ENCODE peak calls at places on chromosomes 1 and 21, in five cellular contexts. K is A549, G is astrocyte of the spinal cord, Y is lower leg skin, H is body of pancreas. L is an unnamed sample.

GRCh38 chr1:109531826-109532364 is 7.8 kb upstream of the GPR61 start:
- DNase-seq in K (no peak), G (no peak), Y (no peak), H (no peak), L (peak; percentile 79)

GRCh38 chr1:188988589-188988988 is 1489.1 kb downstream of the BRINP3 start:
- DNase-seq in K (peak; percentile 5), G (no peak), Y (no peak), H (no peak), L (no peak)

GRCh38 chr1:58929667-58930325 is 145.9 kb upstream of the JUN start:
- DNase-seq in K (peak; percentile 86), G (no peak), Y (no peak), H (no peak), L (no peak)

GRCh38 chr1:9753121-9753531 is 70.6 kb downstream of the CLSTN1 start:
- DNase-seq in K (no peak), G (peak; percentile 81), Y (no peak), H (no peak), L (no peak)

GRCh38 chr1:153535664-153536585 is at the start of gene S100A6:
- DNase-seq in K (peak; percentile 94), G (peak; percentile 86), Y (peak; percentile 98), H (peak; percentile 63), L (peak; percentile 97)

GRCh38 chr1:182484531-182485257 is 34.7 kb downstream of the RGSL1 start:
- DNase-seq in K (peak; percentile 11), G (no peak), Y (no peak), H (no peak), L (no peak)

GRCh38 chr1:107432108-107432507 is 291.3 kb downstream of the NTNG1 start:
- DNase-seq in K (no peak), G (peak; percentile 1), Y (no peak), H (no peak), L (no peak)

GRCh38 chr1:178371236-178371635 is 125.5 kb downstream of the CLEC20A start:
- DNase-seq in K (peak; percentile 25), G (peak; percentile 72), Y (no peak), H (no peak), L (no peak)

GRCh38 chr1:226549937-226550670 is 1.5 kb downstream of the STUM start:
- DNase-seq in K (no peak), G (no peak), Y (peak; percentile 90), H (peak; percentile 57), L (peak; percentile 85)

GRCh38 chr1:226550671-226551041 is 2.1 kb downstream of the STUM start:
- DNase-seq in K (no peak), G (no peak), Y (no peak), H (no peak), L (no peak)

GRCh38 chr1:226547754-226548191 is 791 bp upstream of the STUM start:
- DNase-seq in K (peak; percentile 88), G (peak; percentile 86), Y (peak; percentile 95), H (peak; percentile 86), L (peak; percentile 85)

GRCh38 chr1:226548281-226549093 is at the start of gene STUM:
- DNase-seq in K (no peak), G (no peak), Y (no peak), H (peak; percentile 33), L (peak; percentile 70)

DNA sequence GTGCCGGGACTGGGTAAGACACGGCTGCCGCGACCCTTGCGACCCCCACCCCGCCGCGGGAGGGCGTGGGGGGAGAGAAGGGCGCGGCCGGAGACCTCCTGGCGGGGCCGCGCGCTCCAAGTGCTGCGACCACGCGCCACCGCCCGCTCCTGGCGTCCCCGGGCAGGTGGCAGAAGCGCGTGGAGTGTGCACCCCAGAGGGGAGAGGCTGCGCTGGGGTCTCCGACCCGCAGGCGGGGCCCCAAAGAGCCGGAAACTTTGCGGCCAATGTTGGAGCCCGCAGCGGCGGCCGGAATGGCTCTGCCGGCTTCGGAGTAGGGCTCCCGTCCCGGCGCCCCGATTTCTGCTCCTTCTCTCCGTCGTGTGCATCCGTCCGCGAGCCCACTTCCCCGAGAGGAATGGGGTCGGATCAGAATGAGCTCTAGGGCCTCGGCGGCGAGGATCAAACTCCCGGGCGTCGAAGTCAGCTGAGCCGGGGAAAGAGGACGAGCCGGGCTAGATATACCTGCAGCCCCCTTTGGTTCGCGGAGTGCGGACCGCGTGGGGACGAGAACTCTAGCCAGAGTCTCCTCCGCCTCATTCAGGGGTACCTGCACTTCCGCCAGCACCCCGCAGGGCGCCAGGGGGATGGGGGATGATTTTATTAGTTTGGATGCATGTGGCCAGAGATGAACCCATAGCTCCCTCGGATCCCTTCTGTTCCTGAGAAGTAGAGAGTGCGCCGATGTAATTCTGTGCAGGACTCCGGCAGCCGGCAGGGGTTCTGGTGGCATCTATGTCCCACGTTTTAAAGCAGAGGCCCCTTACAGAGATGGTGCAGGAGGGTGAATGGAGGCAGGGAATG is 751 bp downstream of the STUM start:
- DNase-seq in K (no peak), G (no peak), Y (no peak), H (no peak), L (no peak)
- H3K4me3 ChIP-seq in K (peak overlapping the region; percentile 45), G (no peak overlapping the region), Y (peak overlapping the region; percentile 36), H (peak overlapping the region; percentile 0), L (peak overlapping the region; percentile 50)

GRCh38 chr1:183605904-183606303 is 15.6 kb upstream of the NCF2 start:
- DNase-seq in K (no peak), G (no peak), Y (no peak), H (no peak), L (no peak)

GRCh38 chr1:183602510-183602909 is 12.3 kb upstream of the NCF2 start:
- DNase-seq in K (no peak), G (no peak), Y (no peak), H (no peak), L (no peak)

GRCh38 chr1:183604048-183604808 is 14.0 kb upstream of the NCF2 start:
- DNase-seq in K (no peak), G (peak; percentile 91), Y (no peak), H (no peak), L (no peak)

GRCh38 chr1:183607322-183607980 is 17.2 kb upstream of the NCF2 start:
- DNase-seq in K (no peak), G (no peak), Y (no peak), H (no peak), L (no peak)

GRCh38 chr1:183604811-183605210 is 14.6 kb upstream of the NCF2 start:
- DNase-seq in K (no peak), G (no peak), Y (no peak), H (no peak), L (no peak)
- H3K4me3 ChIP-seq in K (no peak overlapping the region), G (no peak overlapping the region), Y (no peak overlapping the region), H (no peak overlapping the region), L (no peak overlapping the region)

GRCh38 chr1:5831600-5832335 is 160.5 kb downstream of the NPHP4 start:
- DNase-seq in K (no peak), G (no peak), Y (no peak), H (peak; percentile 77), L (peak; percentile 13)
- H3K4me3 ChIP-seq in K (no peak overlapping the region), G (no peak overlapping the region), Y (no peak overlapping the region), H (no peak overlapping the region), L (no peak overlapping the region)

GRCh38 chr1:13585599-13585965 is 1.9 kb downstream of the PDPN start:
- DNase-seq in K (no peak), G (no peak), Y (no peak), H (no peak), L (no peak)
- H3K4me3 ChIP-seq in K (no peak overlapping the region), G (no peak overlapping the region), Y (no peak overlapping the region), H (no peak overlapping the region), L (no peak overlapping the region)

GRCh38 chr1:84433253-84434080 is 35.2 kb downstream of the DNASE2B start:
- DNase-seq in K (peak; percentile 76), G (peak; percentile 84), Y (no peak), H (peak; percentile 62), L (peak; percentile 40)
- H3K4me3 ChIP-seq in K (peak overlapping the region; percentile 44), G (peak overlapping the region; percentile 25), Y (no peak overlapping the region), H (no peak overlapping the region), L (peak overlapping the region; percentile 24)

GRCh38 chr1:209158851-209159250 is 424.7 kb upstream of the CAMK1G start:
- DNase-seq in K (no peak), G (no peak), Y (no peak), H (no peak), L (no peak)

GRCh38 chr1:209155556-209155955 is 428.0 kb upstream of the CAMK1G start:
- DNase-seq in K (no peak), G (no peak), Y (no peak), H (no peak), L (no peak)

GRCh38 chr1:209156991-209157390 is 426.5 kb upstream of the CAMK1G start:
- DNase-seq in K (no peak), G (no peak), Y (no peak), H (no peak), L (no peak)

GRCh38 chr1:209160230-209160629 is 423.3 kb upstream of the CAMK1G start:
- DNase-seq in K (no peak), G (no peak), Y (no peak), H (no peak), L (no peak)

DNA sequence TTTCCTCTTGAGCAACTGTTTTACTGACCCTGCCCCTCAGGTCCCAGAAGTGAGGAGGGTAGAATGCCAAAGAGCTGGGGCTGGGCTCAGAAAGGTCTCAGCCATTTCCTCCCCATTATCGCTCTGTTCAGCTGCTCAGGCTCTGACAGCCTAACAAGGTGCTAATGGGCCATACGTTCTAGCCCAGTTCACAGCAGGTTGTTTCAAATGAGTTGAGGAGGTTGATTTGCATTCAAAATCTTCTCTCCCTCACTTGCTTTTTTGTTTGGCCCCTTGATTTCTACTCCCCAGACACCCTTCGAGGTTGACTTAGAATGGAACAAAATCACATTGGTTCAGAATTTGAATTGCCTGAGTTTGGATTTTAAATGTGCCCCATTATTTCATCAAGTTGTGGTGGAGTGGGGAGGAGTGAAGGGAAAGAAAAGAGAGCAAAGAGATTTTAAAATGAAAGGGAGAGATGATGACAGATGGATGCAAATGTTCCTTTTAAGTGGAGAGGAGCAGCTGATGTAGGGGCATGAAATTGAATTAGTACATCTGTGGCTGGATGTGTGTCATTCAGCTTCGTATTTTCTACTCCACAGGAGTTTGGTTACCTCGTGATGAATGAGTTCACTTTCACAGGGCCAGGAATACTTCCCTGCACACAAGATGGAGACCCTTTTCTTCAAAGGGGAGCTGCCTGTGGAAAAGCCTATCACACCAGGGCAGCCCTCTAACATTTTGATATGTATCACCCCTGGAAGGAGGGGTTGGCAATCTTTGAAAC is 425.8 kb upstream of the CAMK1G start:
- DNase-seq in K (no peak), G (no peak), Y (no peak), H (no peak), L (no peak)
- H3K4me3 ChIP-seq in K (no peak overlapping the region), G (no peak overlapping the region), Y (no peak overlapping the region), H (no peak overlapping the region), L (no peak overlapping the region)

GRCh38 chr21:39182484-39183271 is 573 bp downstream of the PSMG1 start:
- DNase-seq in K (peak; percentile 4), G (peak; percentile 22), Y (no peak), H (no peak), L (no peak)
- H3K4me3 ChIP-seq in K (peak overlapping the region; percentile 94), G (peak overlapping the region; percentile 88), Y (peak overlapping the region; percentile 91), H (peak overlapping the region; percentile 43), L (peak overlapping the region; percentile 85)

GRCh38 chr21:41606706-41607105 is 98.7 kb upstream of the TMPRSS2 start:
- DNase-seq in K (no peak), G (no peak), Y (peak; percentile 54), H (no peak), L (no peak)

GRCh38 chr21:41605934-41606285 is 98.0 kb upstream of the TMPRSS2 start:
- DNase-seq in K (no peak), G (no peak), Y (peak; percentile 76), H (no peak), L (no peak)

GRCh38 chr21:41605178-41605933 is 97.4 kb upstream of the TMPRSS2 start:
- DNase-seq in K (no peak), G (no peak), Y (peak; percentile 70), H (peak; percentile 34), L (no peak)

GRCh38 chr21:41603476-41603875 is 95.5 kb upstream of the TMPRSS2 start:
- DNase-seq in K (no peak), G (no peak), Y (peak; percentile 81), H (no peak), L (no peak)

GRCh38 chr21:41604583-41605041 is 96.7 kb upstream of the TMPRSS2 start:
- DNase-seq in K (no peak), G (no peak), Y (peak; percentile 52), H (no peak), L (no peak)
- H3K4me3 ChIP-seq in K (no peak overlapping the region), G (no peak overlapping the region), Y (no peak overlapping the region), H (no peak overlapping the region), L (no peak overlapping the region)

L was measured in kidney.